ENCODE peak calls at places on chromosome 2, in six cellular contexts. G is right cardiac atrium; Y is stomach; X is stimulated activated naive CD8-positive, alpha-beta T cell treated with anti-CD3 and anti-CD28 coated beads, Interleukin-15, amount 100 ng/mL, for 72 hours; T is fibroblast of pulmonary artery; Q is upper lobe of right lung. J is an unnamed sample.

GRCh38 chr2:84846732-84847131 is 34.2 kb downstream of the TRABD2A start:
- DNase-seq in G (no peak), Y (no peak), X (no peak), T (no peak), Q (no peak), J (no peak)

GRCh38 chr2:217672472-217672871 is 330.3 kb downstream of the TNS1 start:
- DNase-seq in G (no peak), Y (no peak), X (no peak), T (no peak), Q (no peak), J (no peak)

GRCh38 chr2:185780890-185781289 is 42.3 kb downstream of the FSIP2 start:
- DNase-seq in G (no peak), Y (no peak), X (no peak), T (no peak), Q (no peak), J (no peak)

GRCh38 chr2:127181851-127182250 is 38.2 kb downstream of the CYP27C1 start:
- DNase-seq in G (no peak), Y (peak; percentile 20), X (no peak), T (no peak), Q (no peak), J (no peak)

GRCh38 chr2:10871978-10872377 is 39.8 kb upstream of the KCNF1 start:
- DNase-seq in G (no peak), Y (no peak), X (no peak), T (no peak), Q (no peak), J (no peak)

GRCh38 chr2:84132371-84132770 is 326.7 kb downstream of the SUCLG1 start:
- DNase-seq in G (no peak), Y (no peak), X (no peak), T (no peak), Q (no peak), J (no peak)

GRCh38 chr2:241391892-241392665 is 36.0 kb downstream of the FARP2 start:
- DNase-seq in G (no peak), Y (peak; percentile 42), X (no peak), T (peak; percentile 56), Q (no peak), J (no peak)

GRCh38 chr2:120935339-120936313 is 200.0 kb downstream of the GLI2 start:
- DNase-seq in G (peak; percentile 64), Y (peak; percentile 33), X (no peak), T (peak; percentile 50), Q (no peak), J (peak; percentile 21)

GRCh38 chr2:45869165-45869501 is 217.7 kb downstream of the PRKCE start:
- DNase-seq in G (no peak), Y (no peak), X (no peak), T (peak; percentile 36), Q (no peak), J (no peak)

GRCh38 chr2:213065583-213066444 is 85.6 kb downstream of the IKZF2 start:
- DNase-seq in G (peak; percentile 31), Y (peak; percentile 26), X (no peak), T (peak; percentile 70), Q (no peak), J (no peak)

GRCh38 chr2:210713122-210713521 is 156.7 kb downstream of the CPS1 start:
- DNase-seq in G (no peak), Y (no peak), X (no peak), T (no peak), Q (no peak), J (no peak)

GRCh38 chr2:142462291-142462690 is 331.5 kb upstream of the LRP1B start:
- DNase-seq in G (no peak), Y (no peak), X (no peak), T (no peak), Q (no peak), J (no peak)